ENCODE peak calls at places on chromosomes 6 and 20, in seven cellular contexts. L is transverse colon, Y is sigmoid colon, A is HepG2, Z is suprapubic skin, F is upper lobe of left lung, R is A549. S is an unnamed sample. For H3K4me1, the result is how much of the 10 kb centered on the place peaks cover.

GRCh38 chr20:49385471-49385870 is 97.0 kb downstream of the KCNB1 start:
- DNase-seq in L (no peak), Y (no peak), A (peak), Z (no peak), F (no peak), R (peak), S (no peak)

GRCh38 chr6:28764761-28765282 is 159.0 kb downstream of the TRIM27 start:
- DNase-seq in L (no peak), Y (no peak), A (no peak), Z (no peak), F (no peak), R (no peak), S (peak)

GRCh38 chr6:25061289-25061945 is 125.7 kb upstream of the RIPOR2 start:
- DNase-seq in L (no peak), Y (no peak), A (no peak), Z (no peak), F (no peak), R (no peak), S (no peak)

GRCh38 chr20:4167261-4168004 is 152.1 kb upstream of the RNF24 start:
- DNase-seq in L (no peak), Y (no peak), A (peak), Z (no peak), F (no peak), R (no peak), S (no peak)

GRCh38 chr20:23995905-23996666 is 7.5 kb upstream of the GGTLC1 start:
- DNase-seq in L (peak), Y (no peak), A (peak), Z (no peak), F (no peak), R (peak), S (no peak)

GRCh38 chr20:17635846-17636245 is 46.2 kb downstream of the RRBP1 start:
- DNase-seq in L (no peak), Y (no peak), A (no peak), Z (no peak), F (peak), R (no peak), S (no peak)

GRCh38 chr6:144307880-144308279 is 22.7 kb downstream of the UTRN start:
- DNase-seq in L (no peak), Y (no peak), A (no peak), Z (no peak), F (no peak), R (no peak), S (no peak)

GRCh38 chr20:39190666-39191570 is 228.8 kb downstream of the DHX35 start:
- DNase-seq in L (no peak), Y (no peak), A (peak), Z (no peak), F (peak), R (peak), S (no peak)

GRCh38 chr20:4592316-4593148 is 129.2 kb upstream of the PRND start:
- DNase-seq in L (peak), Y (no peak), A (peak), Z (no peak), F (peak), R (peak), S (no peak)

GRCh38 chr6:157151989-157152388 is 171.3 kb downstream of the TMEM242 start:
- DNase-seq in L (no peak), Y (no peak), A (no peak), Z (no peak), F (no peak), R (no peak), S (no peak)

GRCh38 chr6:82022614-82023102 is 224.9 kb downstream of the IBTK start:
- DNase-seq in L (no peak), Y (no peak), A (peak), Z (no peak), F (no peak), R (peak), S (no peak)

GRCh38 chr6:57216235-57217101 is 5.6 kb downstream of the RAB23 start:
- DNase-seq in L (peak), Y (peak), A (no peak), Z (no peak), F (no peak), R (no peak), S (no peak)

GRCh38 chr20:63477944-63478343 is 5.5 kb upstream of the KCNQ2 start:
- DNase-seq in L (no peak), Y (no peak), A (no peak), Z (no peak), F (no peak), R (no peak), S (no peak)
- H3K4me1 ChIP-seq in L (under half), Y (under half), A (under half), Z (under half), F (under half), R (under half), S (under half)

GRCh38 chr6:128275681-128276080 is 244.7 kb downstream of the PTPRK start:
- DNase-seq in L (no peak), Y (no peak), A (no peak), Z (no peak), F (no peak), R (no peak), S (no peak)
- TF ChIP-seq EP300 in L (no peak), Y (no peak), A (no peak), Z (no peak), F (no peak), R (no peak), S (no peak)

GRCh38 chr6:39882567-39882953 is 51.7 kb downstream of the MOCS1 start:
- DNase-seq in L (no peak), Y (peak), A (peak), Z (no peak), F (no peak), R (no peak), S (no peak)
- H3K4me1 ChIP-seq in L (under half), Y (under half), A (under half), Z (under half), F (under half), R (under half), S (half or more)

GRCh38 chr6:168490757-168491156 is 49.8 kb downstream of the SMOC2 start:
- DNase-seq in L (no peak), Y (no peak), A (no peak), Z (no peak), F (peak), R (no peak), S (peak)
- TF ChIP-seq EP300 in L (no peak), Y (no peak), A (no peak), Z (no peak), F (no peak), R (no peak), S (no peak)

DNA sequence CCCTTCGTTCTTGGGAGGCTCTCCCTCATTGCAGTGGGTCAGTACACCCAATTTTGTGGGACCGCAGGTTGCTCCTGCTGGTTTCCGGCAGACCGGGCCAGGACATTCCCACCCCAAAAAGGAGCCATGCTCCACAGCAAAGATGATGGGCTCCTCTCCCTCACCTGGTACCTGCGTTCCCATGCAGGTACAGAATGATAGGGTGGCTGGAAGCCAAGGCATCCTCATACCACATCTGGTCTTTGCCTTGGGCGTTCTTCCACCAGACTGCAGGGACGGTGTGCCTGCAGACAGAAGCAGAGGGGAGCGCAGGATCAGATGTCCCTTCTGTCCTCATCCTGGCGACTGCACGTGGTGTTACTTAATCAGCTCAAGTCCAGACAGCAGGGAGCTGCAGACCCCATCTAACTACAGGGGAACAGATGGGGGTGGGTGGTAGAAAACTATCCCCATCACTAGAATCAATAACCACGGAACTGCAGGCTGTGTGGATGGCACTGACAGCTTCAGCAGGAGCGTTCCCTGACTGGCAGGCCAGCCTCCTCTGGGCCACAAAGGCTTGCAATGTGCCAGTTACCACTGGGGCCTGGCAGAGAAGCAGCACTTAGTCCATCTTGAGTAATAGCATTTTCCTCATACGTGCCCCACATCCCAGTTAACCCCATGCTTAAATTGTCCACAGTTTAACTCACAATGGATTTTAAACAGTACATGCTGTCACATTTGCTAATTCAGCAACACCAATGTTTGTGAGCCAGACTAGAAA is 70.4 kb downstream of the ABHD12 start:
- DNase-seq in L (no peak), Y (peak), A (no peak), Z (no peak), F (no peak), R (no peak), S (no peak)
- H3K4me1 ChIP-seq in L (under half), Y (under half), A (under half), Z (under half), F (under half), R (under half), S (under half)

DNA sequence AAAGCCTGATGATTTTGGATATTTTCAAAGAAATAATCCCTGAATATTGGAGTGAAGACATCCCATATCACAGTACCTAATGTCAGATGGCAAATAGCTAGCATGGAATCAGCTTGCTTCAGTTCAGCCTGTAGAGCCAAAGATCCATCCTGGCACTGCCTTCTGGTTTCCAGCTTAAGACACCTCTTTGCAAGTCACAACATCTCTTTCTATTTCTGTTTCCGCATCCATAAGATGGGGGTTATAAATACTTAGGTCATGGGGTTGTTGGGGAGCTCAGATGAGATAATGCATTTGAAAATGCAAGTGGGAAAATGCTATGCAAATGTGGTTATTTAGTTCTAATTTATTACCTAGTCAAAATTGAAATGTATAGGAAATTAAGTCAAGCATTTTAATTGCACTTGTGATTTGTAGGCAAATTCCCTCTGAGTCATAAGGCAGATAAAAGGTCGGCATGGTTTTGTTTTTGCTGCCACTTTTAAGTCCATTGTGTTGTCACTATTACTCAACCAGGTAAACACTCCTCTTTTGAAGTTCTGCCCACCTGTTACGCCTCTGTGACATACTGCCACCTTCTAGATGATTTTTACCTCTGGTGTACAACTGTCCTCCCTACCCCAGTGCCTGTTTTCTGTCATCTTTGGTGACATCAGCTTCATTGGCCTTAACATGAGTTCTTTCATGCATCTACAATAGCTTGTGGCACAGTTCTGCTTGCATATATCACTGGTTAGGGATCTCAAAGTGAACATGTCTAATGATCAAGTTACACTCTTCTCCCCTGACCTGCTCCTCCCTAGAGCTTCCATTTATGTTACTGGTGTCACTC is 96.6 kb downstream of the CDKAL1 start:
- DNase-seq in L (no peak), Y (no peak), A (peak), Z (no peak), F (no peak), R (no peak), S (no peak)
- TF ChIP-seq EP300 in L (no peak), Y (no peak), A (peak), Z (no peak), F (no peak), R (no peak), S (no peak)

GRCh38 chr6:6785163-6785521 is 196.6 kb downstream of the LY86 start:
- DNase-seq in L (no peak), Y (no peak), A (no peak), Z (no peak), F (no peak), R (no peak), S (no peak)
- H3K4me1 ChIP-seq in L (under half), Y (under half), A (under half), Z (under half), F (under half), R (under half), S (under half)

GRCh38 chr6:63533026-63533425 is 39.3 kb upstream of the LOC128125822 start:
- DNase-seq in L (no peak), Y (no peak), A (no peak), Z (no peak), F (no peak), R (no peak), S (no peak)

GRCh38 chr6:63537959-63538300 is 34.4 kb upstream of the LOC128125822 start:
- DNase-seq in L (no peak), Y (no peak), A (no peak), Z (no peak), F (no peak), R (no peak), S (no peak)

GRCh38 chr6:63538550-63538949 is 33.7 kb upstream of the LOC128125822 start:
- DNase-seq in L (no peak), Y (no peak), A (no peak), Z (no peak), F (no peak), R (no peak), S (no peak)

GRCh38 chr6:63533952-63534351 is 38.3 kb upstream of the LOC128125822 start:
- DNase-seq in L (no peak), Y (no peak), A (no peak), Z (no peak), F (no peak), R (no peak), S (no peak)

GRCh38 chr6:63537126-63537958 is 34.9 kb upstream of the LOC128125822 start:
- DNase-seq in L (no peak), Y (no peak), A (no peak), Z (no peak), F (no peak), R (peak), S (no peak)
- TF ChIP-seq EP300 in L (no peak), Y (no peak), A (no peak), Z (no peak), F (no peak), R (no peak), S (no peak)